ENCODE peak calls at places on chromosome 3, in four cellular contexts. One of them, this sample, is unnamed.

GRCh38 chr3:151314132-151314531 is 2.5 kb downstream of the GPR87 start:
- DNase-seq in pancreas: no peak
- DNase-seq in aorta: no peak
- DNase-seq in AG04450: no peak
- DNase-seq in this sample: no peak

GRCh38 chr3:42640129-42640528 is 13.4 kb upstream of the ZBTB47 start:
- DNase-seq in pancreas: no peak
- DNase-seq in aorta: no peak
- DNase-seq in AG04450: no peak
- DNase-seq in this sample: no peak

GRCh38 chr3:169623971-169624370 is 39.5 kb downstream of the MECOM start:
- DNase-seq in aorta: no peak
- DNase-seq in pancreas: no peak
- DNase-seq in AG04450: no peak
- DNase-seq in this sample: no peak

GRCh38 chr3:141266797-141267555 is 35.4 kb downstream of the PXYLP1 start:
- DNase-seq in pancreas: no peak
- DNase-seq in AG04450: no peak
- DNase-seq in aorta: no peak
- DNase-seq in this sample: no peak

GRCh38 chr3:128573160-128573559 is 77.5 kb downstream of the RPN1 start:
- DNase-seq in pancreas: no peak
- DNase-seq in AG04450: no peak
- DNase-seq in aorta: no peak
- DNase-seq in this sample: no peak

GRCh38 chr3:50249459-50249858 is 13.5 kb downstream of the GNAI2 start:
- DNase-seq in AG04450: no peak
- DNase-seq in pancreas: no peak
- DNase-seq in aorta: no peak
- DNase-seq in this sample: no peak

GRCh38 chr3:128226794-128227399 is 73.6 kb downstream of the EEFSEC start:
- DNase-seq in pancreas: peak
- DNase-seq in aorta: no peak
- DNase-seq in AG04450: no peak
- DNase-seq in this sample: peak

GRCh38 chr3:102979682-102980378 is 545.0 kb downstream of the ZPLD1 start:
- DNase-seq in AG04450: peak
- DNase-seq in pancreas: peak
- DNase-seq in aorta: peak
- DNase-seq in this sample: peak

GRCh38 chr3:153338487-153338886 is 176.5 kb downstream of the RAP2B start:
- DNase-seq in aorta: no peak
- DNase-seq in pancreas: no peak
- DNase-seq in AG04450: peak
- DNase-seq in this sample: no peak

GRCh38 chr3:151491525-151491924 is 30.7 kb upstream of the IGSF10 start:
- DNase-seq in AG04450: no peak
- DNase-seq in aorta: no peak
- DNase-seq in pancreas: no peak
- DNase-seq in this sample: no peak

GRCh38 chr3:55454611-55455010 is 32.5 kb downstream of the WNT5A start:
- DNase-seq in pancreas: no peak
- DNase-seq in AG04450: no peak
- DNase-seq in aorta: no peak
- DNase-seq in this sample: no peak
- H3K4me3 ChIP-seq in pancreas: no peak
- H3K4me3 ChIP-seq in AG04450: no peak
- H3K4me3 ChIP-seq in aorta: no peak
- H3K4me3 ChIP-seq in this sample: no peak

GRCh38 chr3:160837394-160837975 is 81.5 kb downstream of the PPM1L start:
- DNase-seq in aorta: no peak
- DNase-seq in AG04450: no peak
- DNase-seq in pancreas: no peak
- DNase-seq in this sample: no peak

GRCh38 chr3:160841455-160841854 is 85.4 kb downstream of the PPM1L start:
- DNase-seq in AG04450: no peak
- DNase-seq in aorta: no peak
- DNase-seq in pancreas: no peak
- DNase-seq in this sample: no peak

GRCh38 chr3:160840590-160840989 is 84.6 kb downstream of the PPM1L start:
- DNase-seq in aorta: no peak
- DNase-seq in pancreas: no peak
- DNase-seq in AG04450: no peak
- DNase-seq in this sample: no peak

DNA sequence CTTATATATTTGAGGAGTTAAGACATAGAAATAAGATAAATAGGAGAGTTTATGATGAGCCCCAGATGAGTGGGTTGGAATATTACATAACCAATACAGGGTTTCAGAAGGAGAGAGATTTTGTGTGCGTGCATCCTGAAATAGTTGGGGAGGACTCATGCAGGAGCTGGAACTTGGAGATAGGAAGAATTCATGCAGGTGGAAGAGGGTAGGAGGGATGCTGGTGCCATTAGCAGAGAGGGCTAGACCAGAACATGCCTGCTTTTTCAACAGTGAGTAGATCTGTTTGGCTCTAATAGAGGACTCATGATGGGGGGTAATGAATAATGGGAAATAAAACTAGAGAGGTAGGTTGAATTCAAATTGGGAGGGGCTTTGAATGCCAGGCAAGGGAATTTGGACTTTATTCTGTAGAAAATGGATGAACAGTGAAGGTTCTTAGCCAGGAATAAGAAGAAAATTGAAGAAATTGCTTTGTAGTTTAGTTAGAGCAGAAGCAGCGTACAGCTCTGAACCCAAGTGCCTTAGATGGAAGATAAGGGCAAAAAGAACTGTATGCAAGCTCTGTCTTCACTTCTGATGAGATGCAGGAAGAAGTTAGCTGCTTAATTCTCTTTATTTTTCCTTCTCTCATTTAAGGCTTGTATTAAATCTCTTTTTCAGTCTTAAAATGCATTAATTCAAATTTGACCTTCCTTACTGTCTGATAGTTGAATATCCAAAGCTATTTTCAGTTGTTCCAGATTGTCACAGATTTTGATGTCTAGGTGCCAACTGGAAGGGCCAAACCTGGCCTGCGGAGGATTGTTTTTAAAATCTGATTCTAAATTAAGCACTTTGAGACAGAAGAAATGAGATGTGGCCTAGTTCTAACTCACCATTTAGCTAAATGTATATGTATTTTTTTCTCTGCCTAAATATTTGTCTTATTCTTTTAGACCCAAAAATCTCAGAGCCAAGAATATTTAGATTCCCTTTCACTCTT is 86.3 kb downstream of the PPM1L start:
- DNase-seq in pancreas: no peak
- DNase-seq in aorta: no peak
- DNase-seq in AG04450: no peak
- DNase-seq in this sample: no peak
- H3K27ac ChIP-seq in pancreas: no peak
- H3K27ac ChIP-seq in aorta: peak
- H3K27ac ChIP-seq in AG04450: no peak
- H3K27ac ChIP-seq in this sample: no peak

GRCh38 chr3:28590216-28590615 is 241.6 kb upstream of the AZI2 start:
- DNase-seq in AG04450: no peak
- DNase-seq in aorta: no peak
- DNase-seq in pancreas: no peak
- DNase-seq in this sample: no peak

GRCh38 chr3:28595364-28595763 is 246.7 kb upstream of the AZI2 start:
- DNase-seq in pancreas: no peak
- DNase-seq in aorta: no peak
- DNase-seq in AG04450: no peak
- DNase-seq in this sample: no peak

GRCh38 chr3:28587723-28588122 is 239.1 kb upstream of the AZI2 start:
- DNase-seq in AG04450: no peak
- DNase-seq in pancreas: no peak
- DNase-seq in aorta: no peak
- DNase-seq in this sample: no peak

GRCh38 chr3:28586325-28586724 is 237.7 kb upstream of the AZI2 start:
- DNase-seq in AG04450: no peak
- DNase-seq in aorta: no peak
- DNase-seq in pancreas: no peak
- DNase-seq in this sample: no peak

DNA sequence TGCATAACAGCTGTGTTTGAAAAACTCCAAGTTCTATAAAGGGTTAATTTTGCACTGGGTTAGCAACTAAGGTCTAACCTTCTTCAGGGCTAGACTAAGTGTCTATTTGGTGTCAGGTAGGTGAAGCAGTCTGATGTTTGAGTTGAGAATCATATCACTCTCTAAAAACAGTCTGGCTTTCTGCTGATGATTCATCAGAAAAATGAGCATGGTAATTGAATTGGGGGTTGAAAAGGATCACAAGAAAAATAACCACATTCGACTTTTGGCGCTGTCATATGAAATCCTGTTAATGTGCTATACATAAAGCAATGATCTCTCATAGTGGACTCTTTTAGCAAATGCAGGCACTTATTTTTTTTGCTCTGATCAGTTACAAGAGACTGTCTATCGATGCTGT is 242.2 kb upstream of the AZI2 start:
- DNase-seq in aorta: no peak
- DNase-seq in pancreas: no peak
- DNase-seq in AG04450: no peak
- DNase-seq in this sample: no peak
- H3K4me3 ChIP-seq in aorta: no peak
- H3K4me3 ChIP-seq in pancreas: no peak
- H3K4me3 ChIP-seq in AG04450: no peak
- H3K4me3 ChIP-seq in this sample: no peak

GRCh38 chr3:185561374-185561943 is 9.1 kb upstream of the LIPH start:
- DNase-seq in aorta: peak
- DNase-seq in AG04450: no peak
- DNase-seq in pancreas: no peak
- DNase-seq in this sample: peak

GRCh38 chr3:185561958-185562357 is 9.6 kb upstream of the LIPH start:
- DNase-seq in pancreas: no peak
- DNase-seq in AG04450: no peak
- DNase-seq in aorta: no peak
- DNase-seq in this sample: no peak

GRCh38 chr3:185558395-185558794 is 6.0 kb upstream of the LIPH start:
- DNase-seq in AG04450: no peak
- DNase-seq in pancreas: no peak
- DNase-seq in aorta: no peak
- DNase-seq in this sample: peak

GRCh38 chr3:185560676-185561075 is 8.3 kb upstream of the LIPH start:
- DNase-seq in aorta: no peak
- DNase-seq in AG04450: no peak
- DNase-seq in pancreas: no peak
- DNase-seq in this sample: no peak

DNA sequence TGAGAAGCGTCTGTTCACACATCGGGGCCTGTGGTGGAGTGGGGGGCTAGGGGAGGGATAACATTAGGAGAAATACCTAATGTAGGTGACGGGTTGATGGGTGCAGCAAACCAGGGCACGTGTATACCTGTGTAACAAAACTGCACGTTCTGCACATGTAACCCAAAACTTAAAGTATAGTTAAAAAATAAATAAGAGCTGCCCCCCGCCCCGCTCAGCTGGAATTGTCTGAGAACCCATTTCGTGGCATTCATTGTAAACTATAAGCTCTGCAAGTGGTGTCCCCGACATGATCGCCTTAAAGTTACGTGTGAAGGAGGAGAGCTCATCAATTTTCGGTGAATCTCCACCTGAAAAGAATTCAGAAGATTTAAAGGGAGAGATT is 7.3 kb upstream of the LIPH start:
- DNase-seq in pancreas: no peak
- DNase-seq in aorta: no peak
- DNase-seq in AG04450: no peak
- DNase-seq in this sample: no peak
- H3K27ac ChIP-seq in pancreas: no peak
- H3K27ac ChIP-seq in aorta: no peak
- H3K27ac ChIP-seq in AG04450: no peak
- H3K27ac ChIP-seq in this sample: no peak

GRCh38 chr3:177754508-177754921 is 557.2 kb upstream of the TBL1XR1 start:
- DNase-seq in AG04450: no peak
- DNase-seq in aorta: no peak
- DNase-seq in pancreas: no peak
- DNase-seq in this sample: no peak
- H3K4me3 ChIP-seq in AG04450: no peak
- H3K4me3 ChIP-seq in aorta: no peak
- H3K4me3 ChIP-seq in pancreas: no peak
- H3K4me3 ChIP-seq in this sample: no peak

DNA sequence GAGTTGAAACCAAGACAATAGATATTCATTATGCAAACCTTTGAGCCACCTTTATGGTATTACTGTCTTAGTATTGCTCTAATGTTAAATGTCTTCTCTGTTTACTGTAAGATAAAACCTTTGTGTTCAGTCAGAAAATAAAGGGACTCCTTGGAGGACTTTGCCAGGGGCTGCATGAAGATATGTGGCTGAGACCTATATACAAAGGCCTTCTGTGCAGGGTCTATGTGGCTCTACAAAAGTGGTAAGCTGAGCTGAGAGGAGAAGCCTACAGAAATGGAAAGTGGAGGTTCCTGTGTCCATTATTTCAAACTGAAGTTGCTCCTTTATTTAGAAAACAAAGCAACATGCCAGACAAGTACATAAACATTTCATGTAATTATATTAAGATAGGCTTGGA is 131.5 kb downstream of the FNDC3B start:
- DNase-seq in aorta: no peak
- DNase-seq in AG04450: no peak
- DNase-seq in pancreas: no peak
- DNase-seq in this sample: no peak
- H3K27ac ChIP-seq in aorta: no peak
- H3K27ac ChIP-seq in AG04450: no peak
- H3K27ac ChIP-seq in pancreas: no peak
- H3K27ac ChIP-seq in this sample: no peak

GRCh38 chr3:46680298-46680826 is 13.1 kb downstream of the ALS2CL start:
- DNase-seq in aorta: no peak
- DNase-seq in pancreas: no peak
- DNase-seq in AG04450: no peak
- DNase-seq in this sample: no peak

GRCh38 chr3:46682156-46682555 is 11.3 kb downstream of the ALS2CL start:
- DNase-seq in aorta: no peak
- DNase-seq in AG04450: no peak
- DNase-seq in pancreas: no peak
- DNase-seq in this sample: no peak

GRCh38 chr3:46681387-46681786 is 12.1 kb downstream of the ALS2CL start:
- DNase-seq in aorta: no peak
- DNase-seq in pancreas: no peak
- DNase-seq in AG04450: no peak
- DNase-seq in this sample: no peak

GRCh38 chr3:46678280-46678679 is 15.2 kb downstream of the ALS2CL start:
- DNase-seq in aorta: no peak
- DNase-seq in AG04450: no peak
- DNase-seq in pancreas: peak
- DNase-seq in this sample: no peak

DNA sequence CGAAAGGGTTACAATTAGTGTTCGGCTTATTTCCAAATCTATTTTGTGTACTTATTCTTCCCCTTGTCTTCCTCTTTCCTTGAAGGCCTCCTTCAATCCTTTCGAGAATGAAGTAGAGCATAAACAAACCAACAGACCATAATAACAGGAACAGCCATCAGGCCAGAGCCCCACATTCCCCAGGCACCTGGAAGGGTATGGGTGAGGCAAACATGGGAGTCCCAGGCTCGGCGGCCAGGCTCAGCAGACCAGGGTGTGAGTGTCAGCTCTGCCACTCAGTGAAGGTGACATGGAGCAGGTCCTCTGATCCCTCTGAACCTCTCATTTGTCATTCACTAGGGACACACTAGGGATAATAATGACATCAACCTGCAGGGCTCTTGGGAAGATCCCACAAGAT is 13.8 kb downstream of the ALS2CL start:
- DNase-seq in pancreas: no peak
- DNase-seq in AG04450: no peak
- DNase-seq in aorta: no peak
- DNase-seq in this sample: no peak
- H3K4me3 ChIP-seq in pancreas: no peak
- H3K4me3 ChIP-seq in AG04450: no peak
- H3K4me3 ChIP-seq in aorta: no peak
- H3K4me3 ChIP-seq in this sample: no peak

This sample was measured in kidney.